ENCODE peak calls at places on chromosomes 5 and 9, in four cellular contexts. A, T, G and L are unnamed samples.

GRCh38 chr5:135327429-135328127 is 71.5 kb downstream of the MACROH2A1 start:
- DNase-seq in T (no peak), A (no peak), G (no peak), L (no peak)

GRCh38 chr5:96657068-96657467 is 5.1 kb upstream of the CAST start:
- DNase-seq in A (peak; percentile 92), T (no peak), G (no peak), L (no peak)

GRCh38 chr5:95591490-95591901 is 28.4 kb upstream of the GPR150 start:
- DNase-seq in T (no peak), A (peak; percentile 6), G (no peak), L (no peak)

GRCh38 chr5:16690243-16690839 is 73.5 kb upstream of the RETREG1 start:
- DNase-seq in G (no peak), A (peak; percentile 59), T (peak; percentile 63), L (no peak)

GRCh38 chr5:169290895-169291294 is 10.0 kb downstream of the SLIT3 start:
- DNase-seq in T (no peak), A (peak; percentile 43), G (no peak), L (no peak)

GRCh38 chr5:150372626-150373025 is 15.1 kb downstream of the TCOF1 start:
- DNase-seq in T (no peak), A (no peak), G (no peak), L (no peak)

GRCh38 chr5:153508700-153509099 is 18.2 kb downstream of the GRIA1 start:
- DNase-seq in G (no peak), T (no peak), A (no peak), L (no peak)

GRCh38 chr5:82597437-82597836 is 319.3 kb upstream of the RPS23 start:
- DNase-seq in T (no peak), A (no peak), G (no peak), L (no peak)

GRCh38 chr9:116055536-116055935 is 98.1 kb upstream of the PAPPA start:
- DNase-seq in A (no peak), G (no peak), T (no peak), L (no peak)

GRCh38 chr5:73189816-73190451 is 16.9 kb downstream of the TMEM174 start:
- DNase-seq in T (no peak), A (peak; percentile 18), G (no peak), L (no peak)

GRCh38 chr9:91426123-91426745 is 2.6 kb upstream of the NFIL3 start:
- DNase-seq in T (peak; percentile 47), G (no peak), A (peak; percentile 72), L (no peak)

GRCh38 chr9:132135456-132135855 is 26.4 kb upstream of the NTNG2 start:
- DNase-seq in A (no peak), G (no peak), T (peak; percentile 47), L (peak; percentile 62)

GRCh38 chr9:122418016-122418415 is 47.2 kb downstream of the PTGS1 start:
- DNase-seq in G (no peak), A (no peak), T (no peak), L (no peak)

GRCh38 chr5:13745508-13745907 is 199.0 kb downstream of the DNAH5 start:
- DNase-seq in T (no peak), A (peak; percentile 51), G (no peak), L (no peak)

GRCh38 chr9:91757802-91758201 is 192.2 kb downstream of the ROR2 start:
- DNase-seq in G (no peak), A (no peak), T (no peak), L (no peak)

GRCh38 chr9:134650431-134651190 is 9.0 kb downstream of the COL5A1 start:
- DNase-seq in A (no peak), G (no peak), T (no peak), L (no peak)

GRCh38 chr9:95516736-95517558 is at the start of gene PTCH1:
- DNase-seq in T (peak; percentile 13), A (peak; percentile 49), G (no peak), L (peak; percentile 59)

GRCh38 chr5:97075649-97076048 is 66.8 kb downstream of the LIX1 start:
- DNase-seq in A (no peak), G (no peak), T (no peak), L (no peak)

GRCh38 chr9:116238225-116238624 is 84.6 kb downstream of the PAPPA start:
- DNase-seq in T (no peak), A (peak; percentile 78), G (no peak), L (no peak)

GRCh38 chr5:65630981-65631380 is 6.2 kb downstream of the SHLD3 start:
- DNase-seq in A (no peak), T (no peak), G (no peak), L (no peak)

GRCh38 chr5:124698774-124699173 is 47.7 kb downstream of the ZNF608 start:
- DNase-seq in A (no peak), G (no peak), T (no peak), L (no peak)

GRCh38 chr5:142841511-142842255 is 71.5 kb downstream of the ARHGAP26 start:
- DNase-seq in T (no peak), A (no peak), G (no peak), L (no peak)

GRCh38 chr5:50727149-50727496 is 60.7 kb downstream of the PARP8 start:
- DNase-seq in A (peak; percentile 76), G (no peak), T (peak; percentile 23), L (no peak)

GRCh38 chr9:124716795-124717194 is 54.3 kb downstream of the NR6A1 start:
- DNase-seq in A (peak; percentile 25), T (no peak), G (no peak), L (no peak)

GRCh38 chr9:81565609-81566008 is 123.7 kb downstream of the TLE1 start:
- DNase-seq in A (no peak), G (no peak), T (no peak), L (no peak)

GRCh38 chr9:132155514-132155913 is 6.3 kb upstream of the NTNG2 start:
- DNase-seq in T (no peak), G (no peak), A (no peak), L (no peak)

GRCh38 chr5:148828461-148829247 is 2.2 kb downstream of the ADRB2 start:
- DNase-seq in T (no peak), A (peak; percentile 70), G (no peak), L (peak; percentile 20)

GRCh38 chr9:136140966-136141365 is 22.3 kb upstream of the TMEM250 start:
- DNase-seq in G (no peak), A (no peak), T (no peak), L (no peak)

GRCh38 chr5:21806271-21806670 is 1046.9 kb downstream of the CDH12 start:
- DNase-seq in A (no peak), T (no peak), G (no peak), L (no peak)

GRCh38 chr5:138989720-138990119 is 114.6 kb upstream of the LRRTM2 start:
- DNase-seq in G (no peak), A (no peak), T (no peak), L (no peak)